ENCODE peak calls at places on chromosomes 13 and 19, in six cellular contexts. A is lower lobe of right lung, E is nephron progenitor cell, V is Calu3, P is left ventricle myocardium inferior, Y is NB4. W is an unnamed sample.
A peak's percentile ranks its signal among the peaks of the same experiment; 100 is the strongest.

GRCh38 chr13:27379126-27379525 is 45.3 kb upstream of the GTF3A start:
- DNase-seq in A (no peak), E (no peak), V (no peak), P (no peak), Y (no peak), W (no peak)

GRCh38 chr19:47221890-47222289 is 9.1 kb downstream of the BBC3 start:
- DNase-seq in A (no peak), E (no peak), V (no peak), P (no peak), Y (peak; percentile 45), W (no peak)

GRCh38 chr19:29680447-29680846 is 15.2 kb downstream of the PLEKHF1 start:
- DNase-seq in A (peak; percentile 70), E (no peak), V (no peak), P (peak; percentile 53), Y (peak; percentile 85), W (peak; percentile 67)

GRCh38 chr19:41521860-41522555 is 54.0 kb upstream of the CEACAM21 start:
- DNase-seq in A (peak; percentile 58), E (no peak), V (peak; percentile 21), P (no peak), Y (peak; percentile 31), W (no peak)

GRCh38 chr19:13269348-13269747 is 119.1 kb downstream of the IER2 start:
- DNase-seq in A (no peak), E (no peak), V (no peak), P (no peak), Y (no peak), W (no peak)

GRCh38 chr13:110263906-110264305 is 43.1 kb downstream of the COL4A1 start:
- DNase-seq in A (no peak), E (no peak), V (no peak), P (peak; percentile 68), Y (no peak), W (no peak)

GRCh38 chr19:33194884-33195710 is 967 bp downstream of the LRP3 start:
- DNase-seq in A (no peak), E (peak; percentile 50), V (no peak), P (no peak), Y (peak; percentile 49), W (no peak)

GRCh38 chr13:110348309-110348625 is 41.2 kb downstream of the COL4A2 start:
- DNase-seq in A (no peak), E (no peak), V (no peak), P (no peak), Y (no peak), W (no peak)

GRCh38 chr13:74557870-74558269 is 423.7 kb upstream of the KLF12 start:
- DNase-seq in A (no peak), E (no peak), V (no peak), P (no peak), Y (no peak), W (no peak)

GRCh38 chr13:51666316-51666715 is 82.1 kb downstream of the WDFY2 start:
- DNase-seq in A (no peak), E (no peak), V (no peak), P (no peak), Y (no peak), W (no peak)

GRCh38 chr19:18896421-18896841 is 473 bp upstream of the CERS1 start:
- DNase-seq in A (no peak), E (no peak), V (no peak), P (no peak), Y (no peak), W (no peak)

GRCh38 chr19:40616178-40616577 is 15.0 kb downstream of the LTBP4 start:
- DNase-seq in A (no peak), E (no peak), V (no peak), P (no peak), Y (no peak), W (no peak)

GRCh38 chr13:59360108-59360507 is 803.6 kb downstream of the DIAPH3 start:
- DNase-seq in A (no peak), E (no peak), V (no peak), P (no peak), Y (peak; percentile 30), W (no peak)

GRCh38 chr13:48826039-48826438 is 149.7 kb upstream of the FNDC3A start:
- DNase-seq in A (no peak), E (no peak), V (no peak), P (no peak), Y (no peak), W (no peak)

GRCh38 chr19:45439569-45440258 is 16.0 kb upstream of the ERCC1 start:
- DNase-seq in A (peak; percentile 88), E (peak; percentile 88), V (peak; percentile 92), P (peak; percentile 90), Y (peak; percentile 81), W (peak; percentile 90)

GRCh38 chr19:7528192-7528519 is 5.7 kb downstream of the MCOLN1 start:
- DNase-seq in A (no peak), E (no peak), V (no peak), P (no peak), Y (no peak), W (no peak)

GRCh38 chr13:46307554-46307953 is 79.5 kb downstream of the RUBCNL start:
- DNase-seq in A (no peak), E (no peak), V (no peak), P (no peak), Y (peak; percentile 63), W (no peak)

GRCh38 chr19:29841559-29842367 is 30.0 kb downstream of the CCNE1 start:
- DNase-seq in A (no peak), E (peak; percentile 20), V (peak; percentile 37), P (no peak), Y (no peak), W (peak; percentile 21)

GRCh38 chr19:41334793-41335192 is 18.9 kb downstream of the TGFB1 start:
- DNase-seq in A (no peak), E (no peak), V (no peak), P (no peak), Y (no peak), W (no peak)

GRCh38 chr13:75430618-75431209 is 51.3 kb downstream of the TBC1D4 start:
- DNase-seq in A (no peak), E (no peak), V (no peak), P (no peak), Y (no peak), W (no peak)

GRCh38 chr19:40610396-40611064 is 9.4 kb downstream of the LTBP4 start:
- DNase-seq in A (peak; percentile 85), E (no peak), V (no peak), P (peak; percentile 74), Y (no peak), W (no peak)

GRCh38 chr13:78660130-78660857 is 1.3 kb upstream of the OBI1 start:
- DNase-seq in A (no peak), E (no peak), V (no peak), P (no peak), Y (no peak), W (no peak)

GRCh38 chr13:27125357-27126282 is 46.0 kb downstream of the USP12 start:
- DNase-seq in A (no peak), E (no peak), V (no peak), P (no peak), Y (no peak), W (no peak)

GRCh38 chr19:50817941-50818858 is 5.4 kb downstream of the KLK1 start:
- DNase-seq in A (peak; percentile 68), E (peak; percentile 92), V (peak; percentile 72), P (peak; percentile 37), Y (peak; percentile 67), W (peak; percentile 59)

GRCh38 chr19:1172353-1173159 is 1.5 kb downstream of the SBNO2 start:
- DNase-seq in A (peak; percentile 50), E (peak; percentile 39), V (peak; percentile 48), P (no peak), Y (no peak), W (no peak)

GRCh38 chr19:31185261-31185660 is 164.0 kb downstream of the TSHZ3 start:
- DNase-seq in A (no peak), E (no peak), V (no peak), P (no peak), Y (no peak), W (no peak)

GRCh38 chr13:98896083-98896867 is 81.6 kb downstream of the DOCK9 start:
- DNase-seq in A (no peak), E (no peak), V (no peak), P (no peak), Y (no peak), W (no peak)

GRCh38 chr19:1101337-1101698 is 2.5 kb upstream of the GPX4 start:
- DNase-seq in A (peak; percentile 77), E (no peak), V (no peak), P (no peak), Y (peak; percentile 57), W (no peak)

GRCh38 chr13:113596321-113597200 is 12.0 kb downstream of the TFDP1 start:
- DNase-seq in A (peak; percentile 36), E (no peak), V (no peak), P (peak; percentile 10), Y (no peak), W (peak; percentile 27)
- TF ChIP-seq CTCF in A (no peak), E (no peak), V (no peak), P (no peak), Y (no peak), W (no peak)

GRCh38 chr13:37608750-37609339 is 10.3 kb upstream of the POSTN start:
- DNase-seq in A (no peak), E (no peak), V (no peak), P (no peak), Y (peak; percentile 2), W (no peak)
- TF ChIP-seq CTCF in A (peak; percentile 30), E (peak; percentile 16), V (no peak), P (peak; percentile 52), Y (no peak), W (no peak)

GRCh38 chr19:2356036-2356646 is 3.9 kb upstream of the TMPRSS9 start:
- DNase-seq in A (no peak), E (no peak), V (no peak), P (no peak), Y (no peak), W (no peak)

GRCh38 chr19:2359992-2360875 is at the start of gene TMPRSS9:
- DNase-seq in A (no peak), E (no peak), V (no peak), P (no peak), Y (no peak), W (no peak)

GRCh38 chr19:2358548-2359173 is 1.4 kb upstream of the TMPRSS9 start:
- DNase-seq in A (no peak), E (no peak), V (no peak), P (no peak), Y (no peak), W (no peak)

GRCh38 chr19:2355168-2356035 is 4.7 kb upstream of the TMPRSS9 start:
- DNase-seq in A (no peak), E (no peak), V (no peak), P (no peak), Y (no peak), W (no peak)

GRCh38 chr19:2357279-2358206 is 2.5 kb upstream of the TMPRSS9 start:
- DNase-seq in A (no peak), E (no peak), V (no peak), P (no peak), Y (no peak), W (no peak)
- TF ChIP-seq CTCF in A (no peak), E (no peak), V (no peak), P (no peak), Y (no peak), W (no peak)

GRCh38 chr13:108980237-108980636 is 350.8 kb downstream of the MYO16 start:
- DNase-seq in A (no peak), E (no peak), V (no peak), P (no peak), Y (no peak), W (no peak)

DNA sequence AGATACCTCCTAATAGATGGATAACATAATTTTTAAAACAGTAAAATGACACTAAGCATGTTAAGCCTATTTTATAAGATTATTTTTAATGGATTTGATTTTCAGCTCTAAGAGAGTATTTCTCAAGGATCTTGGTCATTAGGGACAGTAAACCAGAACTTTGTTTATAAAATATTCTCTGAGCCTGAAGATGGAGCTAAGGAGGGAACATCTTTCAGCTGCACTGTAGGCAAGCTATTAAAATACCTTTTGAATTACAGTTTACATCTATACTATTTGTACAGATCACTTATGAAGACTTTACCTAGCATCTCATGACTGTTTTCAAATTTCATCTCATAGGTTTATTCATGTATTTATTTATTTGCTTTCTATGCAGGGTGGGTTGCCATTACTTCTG is 345.3 kb downstream of the MYO16 start:
- DNase-seq in A (no peak), E (no peak), V (no peak), P (no peak), Y (no peak), W (no peak)
- TF ChIP-seq CTCF in A (no peak), E (no peak), V (no peak), P (no peak), Y (no peak), W (no peak)